ENCODE peak calls at places on chromosomes 7 and 10, in four cellular contexts. L is neuronal stem cell; U is stimulated activated CD4-positive, alpha-beta T cell treated with anti-CD3 and anti-CD28 coated beads, Interleukin-15, amount 100 ng/mL, for 24 hours; E is aorta. O is an unnamed sample.

GRCh38 chr7:134553976-134554375 is 5.1 kb downstream of the AKR1B15 start:
- DNase-seq in E (no peak), L (no peak), U (no peak), O (peak)

GRCh38 chr7:4713183-4713784 is 31.2 kb downstream of the FOXK1 start:
- DNase-seq in U (no peak), L (no peak), E (no peak), O (no peak)

GRCh38 chr7:44286618-44287487 is 38.5 kb downstream of the CAMK2B start:
- DNase-seq in E (peak), L (no peak), U (peak), O (no peak)

GRCh38 chr10:126283307-126283706 is 105.0 kb downstream of the ADAM12 start:
- DNase-seq in E (no peak), U (no peak), L (no peak), O (no peak)

GRCh38 chr10:3408603-3409365 is 236.2 kb upstream of the PITRM1 start:
- DNase-seq in U (no peak), E (no peak), L (no peak), O (no peak)

GRCh38 chr10:86817246-86817645 is 60.8 kb downstream of the BMPR1A start:
- DNase-seq in E (no peak), U (no peak), L (no peak), O (no peak)

GRCh38 chr10:75048669-75049098 is 62.8 kb upstream of the SAMD8 start:
- DNase-seq in E (peak), U (no peak), L (no peak), O (peak)

GRCh38 chr7:73329861-73330581 is 2.1 kb downstream of the FKBP6 start:
- DNase-seq in U (no peak), E (no peak), L (no peak), O (peak)

GRCh38 chr7:80520199-80520598 is 8.3 kb upstream of the GNAT3 start:
- DNase-seq in L (no peak), U (no peak), E (no peak), O (peak)

GRCh38 chr10:122421054-122421625 is 33.3 kb upstream of the ARMS2 start:
- DNase-seq in E (no peak), U (no peak), L (no peak), O (no peak)

GRCh38 chr7:90579181-90579688 is 16.9 kb upstream of the CDK14 start:
- DNase-seq in U (no peak), E (no peak), L (no peak), O (peak)

GRCh38 chr7:6419310-6419773 is 28.4 kb downstream of the DAGLB start:
- DNase-seq in U (no peak), E (peak), L (no peak), O (no peak)

GRCh38 chr10:53619678-53620077 is 847.1 kb upstream of the MBL2 start:
- DNase-seq in E (no peak), L (no peak), U (no peak), O (no peak)

GRCh38 chr7:21941570-21942224 is 4.0 kb downstream of the CDCA7L start:
- DNase-seq in U (no peak), E (no peak), L (no peak), O (peak)

GRCh38 chr10:49094707-49095106 is 20.6 kb downstream of the VSTM4 start:
- DNase-seq in E (no peak), L (no peak), U (no peak), O (no peak)

GRCh38 chr10:396535-397220 is 261.4 kb downstream of the ZMYND11 start:
- DNase-seq in U (no peak), L (no peak), E (no peak), O (no peak)